ENCODE peak calls at places on chromosomes 13 and 19, in four cellular contexts. M is K562, N is GM12878, W is HepG2. D is an unnamed sample.

GRCh38 chr13:114054269-114054668 is 78.2 kb downstream of the RASA3 start:
- DNase-seq in M (peak), N (no peak), W (no peak), D (no peak)

GRCh38 chr19:2650515-2650914 is 52.0 kb downstream of the GNG7 start:
- DNase-seq in M (no peak), N (no peak), W (peak), D (no peak)

GRCh38 chr13:90091611-90092010 is 1255.9 kb upstream of the MIR17HG start:
- DNase-seq in M (no peak), N (no peak), W (no peak), D (no peak)

GRCh38 chr13:48923376-48923775 is 52.3 kb upstream of the FNDC3A start:
- DNase-seq in M (no peak), N (no peak), W (no peak), D (no peak)

GRCh38 chr19:10808937-10809655 is 26.9 kb downstream of the TMED1 start:
- DNase-seq in M (peak), N (no peak), W (no peak), D (no peak)

GRCh38 chr19:49987159-49987698 is 26.3 kb upstream of the SIGLEC11 start:
- DNase-seq in M (peak), N (peak), W (peak), D (peak)

GRCh38 chr19:40424637-40425449 is 949 bp downstream of the SERTAD1 start:
- DNase-seq in M (peak), N (no peak), W (no peak), D (peak)

GRCh38 chr13:43333176-43333575 is 309.8 kb downstream of the DNAJC15 start:
- DNase-seq in M (no peak), N (no peak), W (no peak), D (no peak)

GRCh38 chr19:52599241-52599640 is 29.2 kb downstream of the ZNF701 start:
- DNase-seq in M (no peak), N (no peak), W (no peak), D (peak)

GRCh38 chr19:32224371-32225244 is 120.8 kb upstream of the ZNF507 start:
- DNase-seq in M (peak), N (no peak), W (peak), D (peak)

GRCh38 chr13:36261976-36262375 is 35.6 kb downstream of the CCDC169 start:
- DNase-seq in M (no peak), N (no peak), W (no peak), D (no peak)

GRCh38 chr13:39273953-39274352 is 235.7 kb downstream of the NHLRC3 start:
- DNase-seq in M (no peak), N (no peak), W (no peak), D (peak)

GRCh38 chr13:94858856-94859811 is 146.8 kb upstream of the SOX21 start:
- DNase-seq in M (no peak), N (no peak), W (no peak), D (peak)

GRCh38 chr19:16850133-16850532 is 20.9 kb downstream of the SIN3B start:
- DNase-seq in M (no peak), N (no peak), W (no peak), D (no peak)

GRCh38 chr13:42041684-42042035 is 6.8 kb upstream of the DGKH start:
- DNase-seq in M (peak), N (peak), W (no peak), D (peak)

GRCh38 chr19:35299523-35300339 is 7.8 kb downstream of the MAG start:
- DNase-seq in M (peak), N (no peak), W (no peak), D (peak)
- TF ChIP-seq REST in M (no peak), N (no peak), W (no peak), D (no peak)

GRCh38 chr13:28495586-28496564 is 947 bp upstream of the FLT1 start:
- DNase-seq in M (no peak), N (no peak), W (no peak), D (peak)
- TF ChIP-seq EZH2 in M (peak), N (no peak), W (no peak), D (no peak)

DNA sequence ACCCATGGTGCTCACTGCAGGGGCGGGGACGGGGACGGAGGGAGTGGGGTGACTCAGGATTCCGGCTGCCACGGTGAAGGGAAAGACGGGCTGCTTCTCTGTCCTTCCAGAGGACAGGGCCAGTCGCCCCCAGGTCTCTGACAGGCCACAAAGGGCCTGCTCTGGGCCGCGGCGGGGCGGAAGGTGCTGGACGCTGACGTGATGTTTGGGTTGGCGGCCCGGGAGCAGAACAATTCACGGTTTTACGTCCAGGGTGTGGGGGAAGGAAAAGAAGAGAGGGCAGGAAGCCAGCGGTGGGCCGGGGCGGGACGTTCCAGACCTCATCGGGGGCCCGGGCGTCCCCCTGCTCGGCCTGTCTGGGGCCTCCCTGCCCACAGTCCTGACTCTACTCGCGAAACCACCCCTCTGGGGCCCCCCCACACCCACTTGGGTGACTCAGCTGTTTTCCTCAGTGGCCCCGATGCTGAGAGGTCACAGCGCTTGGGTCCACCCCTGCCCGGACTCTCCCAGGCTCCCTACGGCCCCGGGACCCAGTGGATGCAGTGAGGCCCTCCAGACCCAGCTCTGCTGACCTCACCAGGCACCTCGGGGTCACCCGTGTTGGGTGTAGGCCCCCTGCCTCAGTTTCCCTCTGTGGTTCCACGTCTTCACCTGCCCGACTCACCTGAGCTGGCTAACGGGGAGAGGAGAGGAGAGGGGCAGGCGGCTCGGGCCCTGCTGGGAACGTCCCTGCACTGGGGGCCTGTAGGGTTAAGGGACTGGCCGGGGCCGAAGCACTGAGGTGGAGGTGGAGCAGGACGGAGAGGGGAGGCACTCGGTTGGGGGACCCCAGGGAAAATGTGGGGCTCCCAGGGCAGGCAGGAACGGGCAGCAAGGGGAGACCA is 29.2 kb downstream of the PIP5K1C start:
- DNase-seq in M (peak), N (no peak), W (no peak), D (no peak)
- TF ChIP-seq JUNB in M (no peak), N (no peak), W (no peak), D (no peak)

DNA sequence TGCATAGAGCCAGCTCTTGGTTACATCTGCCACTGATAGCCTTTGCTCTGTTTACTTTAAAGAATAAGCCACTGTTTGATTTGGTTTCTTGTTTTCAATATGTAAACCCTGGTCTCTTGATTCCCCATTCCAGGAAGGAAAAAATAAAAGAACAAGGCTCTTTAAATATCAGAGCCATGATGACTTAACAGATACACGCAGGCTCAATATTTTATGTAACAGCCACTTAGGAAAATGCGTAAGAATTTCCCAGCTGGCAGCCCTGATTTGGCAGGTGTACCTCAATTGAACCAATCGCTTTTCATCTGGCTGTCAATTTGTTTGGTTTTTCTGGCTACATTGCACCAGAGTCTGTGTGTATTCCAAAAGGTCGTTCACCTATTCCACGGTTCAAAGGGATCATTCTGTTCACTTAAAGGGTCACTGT is 65.6 kb downstream of the IRS2 start:
- DNase-seq in M (no peak), N (no peak), W (peak), D (no peak)
- TF ChIP-seq REST in M (no peak), N (no peak), W (no peak), D (no peak)

GRCh38 chr19:29872224-29872731 is 60.5 kb downstream of the CCNE1 start:
- DNase-seq in M (peak), N (no peak), W (no peak), D (peak)

GRCh38 chr19:29875931-29876330 is 64.1 kb downstream of the CCNE1 start:
- DNase-seq in M (no peak), N (no peak), W (no peak), D (no peak)

GRCh38 chr19:29871143-29871542 is 59.4 kb downstream of the CCNE1 start:
- DNase-seq in M (no peak), N (no peak), W (no peak), D (no peak)

GRCh38 chr19:29873801-29874575 is 62.2 kb downstream of the CCNE1 start:
- DNase-seq in M (no peak), N (no peak), W (no peak), D (no peak)

GRCh38 chr19:29873024-29873800 is 61.4 kb downstream of the CCNE1 start:
- DNase-seq in M (peak), N (no peak), W (no peak), D (peak)
- TF ChIP-seq EZH2 in M (no peak), N (no peak), W (no peak), D (no peak)

GRCh38 chr19:42290523-42291436 is 11.2 kb upstream of the PRR19 start:
- DNase-seq in M (peak), N (no peak), W (peak), D (peak)
- TF ChIP-seq JUNB in M (no peak), N (no peak), W (no peak), D (no peak)

DNA sequence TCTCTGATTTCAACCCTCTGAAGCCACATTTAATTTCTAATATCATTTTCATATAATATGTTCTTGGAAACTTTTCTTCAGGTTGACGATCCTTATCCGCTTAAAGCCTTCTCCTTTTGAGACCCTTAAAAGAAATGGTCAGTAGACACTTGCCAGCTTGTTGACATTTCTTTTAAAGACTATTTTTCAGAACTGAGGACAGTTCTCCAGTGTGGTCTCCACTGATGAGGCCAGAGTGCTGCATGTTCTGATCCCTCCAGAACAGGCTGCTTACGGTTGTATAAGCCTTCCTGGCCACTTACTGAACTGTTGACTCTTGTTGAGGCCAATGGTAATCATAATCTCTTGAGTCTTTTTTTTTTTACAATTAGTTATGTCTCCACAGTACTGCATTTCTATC is 477.3 kb downstream of the FGF9 start:
- DNase-seq in M (no peak), N (no peak), W (no peak), D (no peak)
- TF ChIP-seq REST in M (no peak), N (no peak), W (no peak), D (no peak)

DNA sequence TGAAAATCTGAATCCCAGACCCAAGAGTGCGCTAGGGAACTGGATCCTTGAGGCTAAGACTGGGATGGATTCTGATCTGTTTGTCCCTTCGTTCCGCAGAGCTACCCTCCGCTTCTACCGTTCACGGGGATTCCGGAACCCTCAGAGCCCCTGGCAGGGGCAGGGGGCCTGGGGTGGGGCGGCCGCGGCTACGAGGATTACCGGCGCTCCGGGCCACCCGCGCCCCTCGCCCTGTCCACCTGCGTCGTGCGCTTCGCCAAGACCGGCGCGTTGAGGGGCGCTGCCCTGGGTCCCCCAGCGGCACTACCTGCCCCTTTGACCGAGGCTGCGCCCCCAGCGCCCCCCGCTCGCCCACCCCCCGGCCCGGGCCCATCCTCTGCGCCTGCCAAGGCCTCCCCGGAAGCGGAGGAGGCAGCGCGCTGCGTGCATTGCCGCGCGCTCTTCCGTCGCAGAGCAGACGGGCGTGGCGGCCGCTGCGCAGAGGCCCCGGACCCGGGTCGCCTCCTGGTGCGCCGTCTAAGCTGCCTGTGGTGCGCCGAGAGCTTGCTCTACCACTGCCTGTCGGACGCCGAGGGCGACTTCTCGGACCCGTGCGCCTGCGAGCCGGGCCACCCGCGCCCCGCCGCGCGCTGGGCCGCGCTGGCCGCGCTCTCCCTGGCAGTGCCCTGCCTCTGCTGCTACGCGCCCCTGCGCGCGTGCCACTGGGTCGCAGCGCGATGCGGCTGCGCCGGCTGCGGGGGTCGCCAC is 7.1 kb downstream of the SPRED3 start:
- DNase-seq in M (no peak), N (no peak), W (no peak), D (peak)
- TF ChIP-seq EZH2 in M (no peak), N (no peak), W (no peak), D (peak)

GRCh38 chr13:111354789-111355188 is 34.3 kb downstream of the TEX29 start:
- DNase-seq in M (no peak), N (no peak), W (no peak), D (no peak)
- TF ChIP-seq JUNB in M (no peak), N (no peak), W (no peak), D (no peak)

GRCh38 chr13:75764251-75764650 is 128.1 kb downstream of the LMO7 start:
- DNase-seq in M (no peak), N (no peak), W (no peak), D (no peak)
- TF ChIP-seq REST in M (no peak), N (no peak), W (peak), D (no peak)

D was measured in GM23338.